ENCODE peak calls at places on chromosome 1, in seven cellular contexts. K is NB4, V is kidney epithelial cell, I is astrocyte of the cerebellum, L is IMR-90, G is GDM1, F is RCC 7860. A is an unnamed sample.

GRCh38 chr1:168137515-168137821 is 738 bp upstream of the GPR161 start:
- DNase-seq in K (no peak), L (no peak), V (no peak), G (no peak), F (no peak), I (no peak), A (no peak)

GRCh38 chr1:59979551-59980070 is 53.0 kb upstream of the CYP2J2 start:
- DNase-seq in L (no peak), F (no peak), I (no peak), K (no peak), G (no peak), V (no peak), A (no peak)

GRCh38 chr1:21262282-21263051 is 27.8 kb downstream of the ECE1 start:
- DNase-seq in F (peak), K (no peak), I (peak), G (no peak), L (peak), V (peak), A (peak)

GRCh38 chr1:1051127-1051810 is 22.8 kb downstream of the RNF223 start:
- DNase-seq in F (no peak), K (no peak), I (no peak), G (no peak), V (no peak), L (no peak), A (no peak)

GRCh38 chr1:25651824-25652741 is 35.5 kb downstream of the MAN1C1 start:
- DNase-seq in L (no peak), I (no peak), K (no peak), F (no peak), V (no peak), G (no peak), A (no peak)

GRCh38 chr1:217274416-217274815 is 356.5 kb downstream of the GPATCH2 start:
- DNase-seq in L (peak), V (no peak), G (no peak), K (no peak), F (no peak), I (no peak), A (no peak)

GRCh38 chr1:94154989-94155388 is 34.0 kb upstream of the ABCA4 start:
- DNase-seq in I (no peak), K (no peak), G (no peak), V (no peak), L (no peak), F (no peak), A (no peak)

GRCh38 chr1:241271427-241271826 is 85.6 kb downstream of the RGS7 start:
- DNase-seq in V (no peak), F (no peak), I (no peak), G (no peak), K (no peak), L (no peak), A (no peak)

GRCh38 chr1:27593341-27594326 is 10.3 kb downstream of the AHDC1 start:
- DNase-seq in I (no peak), L (no peak), G (no peak), K (no peak), F (no peak), V (no peak), A (no peak)

A was measured in H4.